ENCODE peak calls at places on chromosomes 3 and 15, in six cellular contexts. M is GM12891, H is GM12878, X is K562, N is H1, D is HepG2. B is an unnamed sample.

GRCh38 chr3:86547697-86548096 is 443.3 kb downstream of the VGLL3 start:
- DNase-seq in D (no peak), N (no peak), H (no peak), X (no peak), M (no peak), B (no peak)

GRCh38 chr3:88301273-88302002 is 151.7 kb downstream of the C3orf38 start:
- DNase-seq in N (no peak), X (no peak), D (no peak), M (no peak), H (no peak), B (no peak)

GRCh38 chr3:195086885-195087284 is 184.1 kb downstream of the XXYLT1 start:
- DNase-seq in D (no peak), X (no peak), H (no peak), M (no peak), N (no peak), B (no peak)

GRCh38 chr15:64970696-64971095 is 19.0 kb downstream of the SPG21 start:
- DNase-seq in X (no peak), M (no peak), N (no peak), H (no peak), D (no peak), B (no peak)

GRCh38 chr3:136042608-136043221 is 77.2 kb downstream of the PPP2R3A start:
- DNase-seq in D (peak), M (peak), X (peak), N (no peak), H (no peak), B (peak)

GRCh38 chr3:16048435-16049318 is 125.8 kb upstream of the GALNT15 start:
- DNase-seq in H (peak), N (no peak), D (peak), M (peak), X (peak), B (peak)

GRCh38 chr15:63815796-63816533 is 17.8 kb downstream of the HERC1 start:
- DNase-seq in H (no peak), D (no peak), X (no peak), N (no peak), M (no peak), B (no peak)

GRCh38 chr15:78317145-78317836 is 17.9 kb upstream of the SKIC8 start:
- DNase-seq in H (no peak), N (no peak), D (no peak), M (no peak), X (peak), B (no peak)

GRCh38 chr3:72397586-72397985 is 450.7 kb downstream of the SHQ1 start:
- DNase-seq in D (no peak), X (no peak), N (no peak), M (no peak), H (no peak), B (no peak)

GRCh38 chr15:38389924-38390542 is 63.9 kb upstream of the FAM98B start:
- DNase-seq in X (peak), D (peak), H (peak), M (no peak), N (peak), B (no peak)

GRCh38 chr15:90388462-90389182 is 580 bp downstream of the IQGAP1 start:
- DNase-seq in X (peak), M (peak), H (no peak), N (peak), D (peak), B (peak)

GRCh38 chr3:30282052-30282708 is 324.2 kb upstream of the TGFBR2 start:
- DNase-seq in X (no peak), M (no peak), D (peak), H (no peak), N (no peak), B (no peak)

GRCh38 chr15:44340410-44340809 is 51.9 kb downstream of the GOLM2 start:
- DNase-seq in H (no peak), D (no peak), X (no peak), N (no peak), M (no peak), B (no peak)

GRCh38 chr3:17195856-17196604 is 311.3 kb downstream of the PLCL2 start:
- DNase-seq in N (no peak), D (no peak), M (peak), X (no peak), H (peak), B (peak)

GRCh38 chr3:140018556-140018955 is 83.6 kb downstream of the CLSTN2 start:
- DNase-seq in D (no peak), H (no peak), N (no peak), M (no peak), X (no peak), B (no peak)

GRCh38 chr3:72310028-72310987 is 525.4 kb upstream of the PROK2 start:
- DNase-seq in D (peak), X (peak), N (no peak), M (peak), H (peak), B (peak)

GRCh38 chr3:183541738-183542137 is 13.8 kb downstream of the KLHL6 start:
- DNase-seq in X (no peak), D (no peak), M (no peak), H (no peak), N (no peak), B (no peak)

GRCh38 chr3:146024260-146024659 is 136.7 kb downstream of the PLOD2 start:
- DNase-seq in M (no peak), X (no peak), D (no peak), H (no peak), N (no peak), B (no peak)

GRCh38 chr3:194034556-194035336 is 101.2 kb upstream of the HES1 start:
- DNase-seq in N (no peak), M (no peak), X (no peak), H (no peak), D (no peak), B (no peak)

GRCh38 chr3:197151562-197151961 is 121.9 kb upstream of the MELTF start:
- DNase-seq in N (no peak), H (no peak), D (peak), M (no peak), X (peak), B (no peak)

GRCh38 chr3:45943207-45943846 is at the start of gene CXCR6:
- DNase-seq in N (no peak), M (no peak), H (no peak), D (no peak), X (no peak), B (no peak)

GRCh38 chr3:63945558-63946096 is 33.4 kb upstream of the SCAANT1 start:
- DNase-seq in H (no peak), D (peak), M (no peak), N (no peak), X (no peak), B (no peak)

GRCh38 chr15:80211976-80212375 is 40.0 kb downstream of the CTXND1 start:
- DNase-seq in N (no peak), D (no peak), H (no peak), X (no peak), M (no peak), B (no peak)

GRCh38 chr15:94387854-94388441 is 156.6 kb downstream of the MCTP2 start:
- DNase-seq in H (peak), D (no peak), M (no peak), N (no peak), X (no peak), B (no peak)

GRCh38 chr15:55277116-55277564 is 12.5 kb downstream of the RAB27A start:
- DNase-seq in X (no peak), N (no peak), M (no peak), D (no peak), H (peak), B (no peak)

GRCh38 chr3:31505353-31506048 is 27.2 kb upstream of the STT3B start:
- DNase-seq in M (no peak), H (no peak), D (no peak), X (no peak), N (no peak), B (no peak)

GRCh38 chr3:46218310-46218709 is 10.2 kb upstream of the CCR1 start:
- DNase-seq in H (no peak), M (no peak), N (no peak), D (no peak), X (no peak), B (no peak)

GRCh38 chr3:155196131-155197075 is 97.1 kb downstream of the STRIT1 start:
- DNase-seq in M (no peak), H (no peak), X (no peak), D (no peak), N (no peak), B (no peak)

GRCh38 chr3:183844606-183845005 is 19.2 kb upstream of the MAP6D1 start:
- DNase-seq in X (no peak), M (no peak), N (no peak), H (no peak), D (peak), B (no peak)

GRCh38 chr3:127033171-127033570 is 50.3 kb downstream of the PLXNA1 start:
- DNase-seq in N (no peak), X (no peak), D (no peak), H (no peak), M (no peak), B (no peak)

GRCh38 chr3:112646623-112647022 is 5.7 kb upstream of the CCDC80 start:
- DNase-seq in D (peak), M (no peak), H (no peak), X (no peak), N (no peak), B (no peak)

GRCh38 chr3:148816971-148817519 is 10.6 kb upstream of the CPB1 start:
- DNase-seq in N (no peak), H (no peak), X (no peak), M (no peak), D (no peak), B (no peak)

GRCh38 chr15:33066584-33066983 is 127.9 kb downstream of the FMN1 start:
- DNase-seq in M (no peak), X (no peak), N (no peak), D (no peak), H (no peak), B (no peak)

DNA sequence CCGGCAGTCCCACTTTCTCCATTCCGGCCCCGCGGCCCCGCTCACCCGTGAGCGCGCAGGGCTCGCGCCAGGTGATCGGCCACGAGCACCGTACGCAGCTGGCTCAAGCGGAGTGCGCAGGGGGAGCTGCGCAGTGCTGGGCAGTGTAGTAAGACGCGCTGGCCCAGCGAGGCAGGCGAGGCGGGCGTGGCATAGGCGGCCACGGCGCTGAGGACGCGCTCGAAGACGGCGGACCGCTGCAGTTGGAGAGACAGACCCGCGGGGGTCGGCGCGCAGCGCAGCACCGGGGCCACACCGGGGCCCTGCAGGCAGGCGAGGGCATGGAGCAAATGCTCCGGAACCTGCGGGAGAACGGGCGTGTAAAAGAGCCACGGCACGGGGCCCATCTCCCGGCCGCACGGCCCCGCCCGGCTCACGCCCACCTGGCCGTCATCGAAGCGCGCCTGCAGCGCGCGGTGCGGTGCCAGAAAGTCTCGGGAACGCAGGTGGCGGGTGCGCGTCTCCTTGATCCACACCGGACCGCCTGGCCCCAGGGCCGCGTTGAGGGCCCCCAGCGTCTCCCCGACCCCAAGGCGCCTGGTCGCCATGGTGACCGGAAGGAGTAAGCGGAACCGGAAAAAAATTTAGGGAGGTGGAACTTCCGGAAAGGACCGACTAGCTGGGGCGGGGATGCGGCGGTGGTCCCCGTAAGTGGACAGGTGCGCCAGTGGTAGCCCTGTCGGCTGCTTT is at the start of gene DALRD3:
- DNase-seq in M (peak), N (peak), D (peak), H (no peak), X (peak), B (peak)
- TF ChIP-seq TAF1 in M (peak), N (peak), D (no peak), H (no peak), X (peak), B (peak)

GRCh38 chr15:51706347-51706746 is 25.0 kb downstream of the SCG3 start:
- DNase-seq in M (no peak), X (no peak), N (no peak), D (no peak), H (no peak), B (no peak)
- TF ChIP-seq POLR2A in M (no peak), X (no peak), N (no peak), D (no peak), H (no peak), B (no peak)

GRCh38 chr15:67049351-67050044 is 15.9 kb upstream of the SMAD3 start:
- DNase-seq in H (no peak), N (no peak), X (no peak), M (no peak), D (peak), B (no peak)
- TF ChIP-seq POLR2AphosphoS5 in H (no peak), N (no peak), X (no peak), M (no peak), D (no peak), B (no peak)

GRCh38 chr15:40567111-40567510 is 2.0 kb upstream of the RPUSD2 start:
- DNase-seq in X (peak), N (peak), M (no peak), D (peak), H (no peak), B (no peak)
- TF ChIP-seq TAF1 in X (no peak), N (no peak), M (no peak), D (no peak), H (no peak), B (no peak)

DNA sequence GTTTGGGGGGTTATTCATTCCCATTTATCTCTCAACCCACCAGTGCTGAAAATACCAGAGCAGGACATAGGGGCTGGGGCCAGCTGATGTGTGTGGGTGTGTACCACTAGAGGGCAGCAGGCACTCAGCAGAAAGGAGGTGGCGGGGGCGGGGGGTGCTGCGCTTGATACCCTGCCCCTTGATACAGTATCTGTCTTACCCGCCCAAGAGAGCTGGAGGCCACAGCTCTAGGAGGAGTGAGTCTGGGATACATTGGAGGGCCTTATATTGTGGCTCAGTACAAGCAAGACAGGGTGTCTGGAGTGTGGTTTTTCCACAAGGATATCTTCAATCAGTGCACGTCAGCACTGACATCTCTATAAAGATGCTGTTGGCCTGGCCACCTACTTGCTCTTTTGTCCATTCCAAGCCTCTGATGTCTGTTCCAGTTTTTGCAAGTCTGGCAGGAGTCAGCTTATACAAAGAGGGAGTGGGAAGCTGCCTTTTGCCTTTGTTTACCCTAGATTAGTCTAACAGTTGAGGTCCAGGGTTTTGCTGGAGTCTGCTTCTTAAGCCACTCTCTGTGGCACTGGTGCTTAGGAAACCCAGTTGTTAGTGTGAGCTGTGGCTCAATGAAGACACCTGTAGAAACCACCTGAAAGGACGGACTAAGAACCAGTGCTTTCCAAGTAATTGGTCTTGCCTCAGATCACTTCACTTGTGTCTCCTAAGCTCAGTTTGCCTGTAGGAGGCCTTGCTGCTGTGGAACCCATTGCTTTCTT is 1.5 kb upstream of the RBM15B start:
- DNase-seq in H (no peak), N (peak), X (peak), M (no peak), D (peak), B (no peak)
- TF ChIP-seq POLR2A in H (no peak), N (peak), X (no peak), M (no peak), D (no peak), B (peak)

DNA sequence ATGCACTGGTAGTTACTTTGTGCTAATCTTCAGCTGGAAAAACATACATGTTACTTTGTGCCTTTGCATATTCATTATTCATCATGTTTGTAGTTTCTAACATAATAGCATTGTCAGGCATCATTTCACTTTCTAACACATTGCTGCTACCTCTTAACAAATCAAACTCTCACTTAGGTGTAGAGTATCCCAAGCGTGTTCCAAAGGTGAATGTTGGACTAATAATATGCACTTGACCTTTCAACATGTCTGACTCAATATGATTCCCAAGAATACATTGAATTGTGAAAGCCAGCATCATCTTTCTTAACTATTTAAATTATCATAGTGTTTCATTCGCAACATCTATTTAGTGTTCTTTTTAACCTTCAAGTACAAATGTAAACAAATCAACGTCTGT is 211.6 kb downstream of the BBX start:
- DNase-seq in X (no peak), N (no peak), H (no peak), M (no peak), D (no peak), B (no peak)
- TF ChIP-seq POLR2AphosphoS5 in X (no peak), N (no peak), H (no peak), M (no peak), D (no peak), B (no peak)